ENCODE peak calls at places on chromosomes 6 and 20, in four cellular contexts. A is neural progenitor cell; M is CD4-positive, CD25-positive, alpha-beta regulatory T cell; I is upper lobe of right lung. X is an unnamed sample. For H3K4me1, the result is how much of the 10 kb centered on the place peaks cover.

GRCh38 chr6:25290306-25291060 is 11.3 kb downstream of the CARMIL1 start:
- DNase-seq in A (no peak), M (no peak), I (peak), X (no peak)

GRCh38 chr6:126803769-126804168 is 314.7 kb upstream of the RSPO3 start:
- DNase-seq in A (peak), M (no peak), I (no peak), X (no peak)

GRCh38 chr20:62830251-62830650 is 13.4 kb downstream of the COL9A3 start:
- DNase-seq in A (no peak), M (no peak), I (no peak), X (no peak)

GRCh38 chr6:144931172-144932035 is 646.3 kb downstream of the UTRN start:
- DNase-seq in A (peak), M (peak), I (no peak), X (peak)

GRCh38 chr6:15351631-15352030 is 105.8 kb downstream of the JARID2 start:
- DNase-seq in A (no peak), M (no peak), I (no peak), X (no peak)

GRCh38 chr6:107264357-107264831 is 149.1 kb upstream of the BEND3 start:
- DNase-seq in A (no peak), M (no peak), I (no peak), X (no peak)

GRCh38 chr6:56795852-56796532 is 153.3 kb upstream of the DST start:
- DNase-seq in A (no peak), M (no peak), I (no peak), X (no peak)

GRCh38 chr6:42046491-42047219 is 3.7 kb upstream of the TAF8 start:
- DNase-seq in A (no peak), M (peak), I (peak), X (no peak)

GRCh38 chr20:23286346-23286745 is 64.2 kb upstream of the NXT1 start:
- DNase-seq in A (no peak), M (no peak), I (no peak), X (no peak)

GRCh38 chr20:19903168-19903676 is 113.9 kb upstream of the NAA20 start:
- DNase-seq in A (no peak), M (peak), I (no peak), X (peak)

GRCh38 chr6:143160008-143160407 is 99.3 kb downstream of the AIG1 start:
- DNase-seq in A (no peak), M (no peak), I (no peak), X (no peak)

GRCh38 chr20:34364013-34364382 is 925 bp downstream of the ITCH start:
- DNase-seq in A (no peak), M (peak), I (no peak), X (no peak)

GRCh38 chr6:149130093-149130872 is 187.2 kb upstream of the TAB2 start:
- DNase-seq in A (no peak), M (no peak), I (no peak), X (no peak)

GRCh38 chr6:140253096-140253495 is 878.6 kb upstream of the CITED2 start:
- DNase-seq in A (no peak), M (no peak), I (no peak), X (no peak)

GRCh38 chr6:148526145-148526544 is 183.5 kb downstream of the SASH1 start:
- DNase-seq in A (no peak), M (no peak), I (no peak), X (no peak)

GRCh38 chr6:170250981-170251775 is 39.7 kb downstream of the DLL1 start:
- DNase-seq in A (no peak), M (no peak), I (no peak), X (no peak)

GRCh38 chr20:57894096-57894495 is 184.3 kb upstream of the PMEPA1 start:
- DNase-seq in A (no peak), M (no peak), I (no peak), X (no peak)

GRCh38 chr20:6953611-6954010 is 186.1 kb downstream of the BMP2 start:
- DNase-seq in A (no peak), M (no peak), I (no peak), X (no peak)

GRCh38 chr20:17992224-17992637 is 23.4 kb downstream of the MGME1 start:
- DNase-seq in A (no peak), M (peak), I (no peak), X (no peak)

GRCh38 chr6:51511081-51511480 is 576.3 kb downstream of the PKHD1 start:
- DNase-seq in A (no peak), M (no peak), I (no peak), X (peak)

GRCh38 chr6:80548496-80548895 is 442.0 kb downstream of the BCKDHB start:
- DNase-seq in A (no peak), M (no peak), I (no peak), X (no peak)

GRCh38 chr6:33732819-33733218 is 13.9 kb downstream of the IP6K3 start:
- DNase-seq in A (no peak), M (no peak), I (no peak), X (no peak)
- H3K4me1 ChIP-seq in A (under half), M (under half), I (under half), X (under half)

DNA sequence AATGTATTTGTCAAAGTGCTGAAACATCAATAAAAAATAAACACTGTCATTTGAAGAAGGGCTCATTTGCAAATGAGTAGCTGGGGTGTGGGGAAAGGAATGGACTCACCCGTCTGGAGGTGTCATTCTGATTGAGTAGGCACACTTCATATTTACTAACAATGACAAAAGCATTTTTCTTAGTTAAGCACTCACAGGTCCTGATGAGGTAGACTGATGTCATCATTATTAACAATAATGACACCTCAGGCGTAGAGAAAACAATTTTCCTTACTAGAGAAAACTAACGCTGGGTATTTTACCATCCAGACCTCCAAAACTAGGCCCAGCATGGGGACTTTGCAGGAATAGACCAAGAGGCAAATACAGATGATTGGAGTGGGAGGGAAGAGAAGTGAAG is 76.0 kb downstream of the UNC5CL start:
- DNase-seq in A (no peak), M (no peak), I (no peak), X (no peak)
- H3K27ac ChIP-seq in A (no peak), M (no peak), I (no peak), X (no peak)

DNA sequence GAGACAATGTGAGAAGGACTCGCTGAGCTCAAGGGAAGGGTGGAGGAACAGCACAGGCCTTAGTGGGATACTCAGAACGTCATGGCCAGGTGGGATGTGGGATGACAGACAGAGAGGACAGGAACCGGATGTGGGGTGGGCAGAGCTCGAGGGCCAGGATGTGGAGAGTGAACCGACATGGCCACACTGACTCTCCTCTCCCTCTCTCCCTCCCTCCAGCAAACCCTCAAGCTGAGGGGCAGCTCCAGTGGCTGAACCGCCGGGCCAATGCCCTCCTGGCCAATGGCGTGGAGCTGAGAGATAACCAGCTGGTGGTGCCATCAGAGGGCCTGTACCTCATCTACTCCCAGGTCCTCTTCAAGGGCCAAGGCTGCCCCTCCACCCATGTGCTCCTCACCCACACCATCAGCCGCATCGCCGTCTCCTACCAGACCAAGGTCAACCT is 1.6 kb downstream of the TNF start:
- DNase-seq in A (no peak), M (peak), I (no peak), X (no peak)
- H3K4me1 ChIP-seq in A (under half), M (half or more), I (under half), X (under half)

DNA sequence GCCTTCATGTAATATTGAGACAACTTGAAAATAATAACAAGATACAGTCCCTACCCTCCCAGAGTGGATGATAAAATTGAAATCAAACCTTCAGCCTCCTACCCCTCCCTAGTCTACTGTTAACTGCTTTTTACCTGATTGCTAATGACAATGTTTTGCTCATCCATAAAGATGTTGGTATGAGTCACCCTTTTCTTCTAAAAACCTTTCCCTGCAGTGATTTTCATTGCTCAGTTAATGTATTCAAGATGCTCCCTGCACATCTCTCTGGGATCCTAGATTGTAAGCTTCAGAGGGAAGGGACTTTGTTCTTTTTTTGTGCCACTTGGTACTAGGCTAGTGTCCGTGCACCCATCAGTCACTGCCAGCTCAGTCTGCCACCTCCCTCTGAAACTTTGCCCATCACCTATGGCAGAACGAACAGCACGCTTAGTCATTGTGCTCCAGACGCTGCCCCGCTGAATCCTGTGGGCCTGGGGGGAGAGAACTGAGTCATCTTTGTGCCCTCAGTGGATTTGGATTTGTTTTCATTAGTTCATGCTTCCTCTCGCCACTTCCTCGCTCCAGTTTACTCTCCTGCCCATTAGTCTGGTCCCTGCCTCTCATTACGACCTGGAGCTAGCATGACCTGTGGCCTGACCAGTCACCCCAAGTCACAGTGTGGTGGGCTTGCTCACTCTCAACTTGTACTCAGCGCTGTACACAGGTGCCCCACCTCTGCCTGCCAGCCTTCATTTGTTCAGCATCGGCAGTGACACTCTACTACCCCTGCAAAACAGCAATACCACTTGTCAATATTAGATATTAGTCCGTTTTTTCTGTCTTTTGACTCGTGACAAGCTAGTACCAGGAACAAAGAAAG is 78.0 kb upstream of the TMEM181 start:
- DNase-seq in A (no peak), M (no peak), I (no peak), X (no peak)
- H3K27ac ChIP-seq in A (no peak), M (no peak), I (no peak), X (no peak)

GRCh38 chr20:49384437-49385434 is 97.7 kb downstream of the KCNB1 start:
- DNase-seq in A (peak), M (peak), I (peak), X (peak)
- H3K4me1 ChIP-seq in A (under half), M (under half), I (under half), X (under half)

DNA sequence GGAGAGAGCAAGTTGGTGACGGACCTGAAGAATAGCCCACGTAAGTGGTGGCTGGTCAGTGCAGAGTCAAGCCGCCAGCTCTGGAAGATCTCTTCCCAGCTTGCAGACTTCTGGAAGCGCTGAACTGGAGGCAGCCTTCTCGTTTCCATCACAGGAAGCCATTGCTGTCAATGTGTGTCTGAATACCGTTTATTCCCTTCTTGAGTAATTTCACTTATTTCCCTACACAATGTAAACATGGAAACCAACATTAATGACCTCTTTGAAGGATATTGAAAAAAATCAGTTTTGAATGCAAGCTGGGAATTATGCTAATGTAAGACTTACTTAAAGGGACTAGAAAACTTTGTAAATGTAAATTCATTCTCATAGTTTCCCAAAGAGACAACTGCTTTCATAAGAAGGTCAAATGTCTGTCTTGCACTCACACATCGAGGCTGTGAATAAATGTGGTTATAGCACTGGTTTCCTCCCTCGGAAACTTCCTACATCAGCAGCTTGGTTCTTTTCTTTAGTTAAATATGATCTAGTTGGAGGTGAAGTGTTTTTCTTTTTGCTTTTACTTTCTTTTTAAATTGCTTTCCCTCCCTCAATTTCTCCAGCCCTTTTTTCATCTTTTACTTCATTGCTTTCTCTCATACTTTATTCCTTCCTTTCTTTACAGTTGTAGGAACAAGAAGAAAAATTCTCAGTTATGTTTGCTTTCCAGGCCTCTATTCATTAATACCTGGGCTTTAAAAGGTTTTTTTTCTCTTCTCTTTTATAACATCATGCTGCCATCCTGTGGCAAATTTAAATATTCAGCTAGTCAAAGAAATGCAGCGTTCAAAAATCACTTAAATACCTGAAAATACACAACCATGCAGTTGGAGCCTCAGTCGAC is 108.2 kb downstream of the TNFAIP3 start:
- DNase-seq in A (no peak), M (peak), I (no peak), X (peak)
- H3K27ac ChIP-seq in A (no peak), M (peak), I (peak), X (no peak)

GRCh38 chr6:16747232-16748027 is 13.8 kb downstream of the ATXN1 start:
- DNase-seq in A (no peak), M (no peak), I (no peak), X (no peak)

GRCh38 chr6:16741112-16742016 is 19.9 kb downstream of the ATXN1 start:
- DNase-seq in A (no peak), M (peak), I (no peak), X (no peak)

GRCh38 chr6:16746812-16747211 is 14.4 kb downstream of the ATXN1 start:
- DNase-seq in A (no peak), M (no peak), I (no peak), X (no peak)

GRCh38 chr6:16742116-16742515 is 19.1 kb downstream of the ATXN1 start:
- DNase-seq in A (no peak), M (no peak), I (no peak), X (no peak)

DNA sequence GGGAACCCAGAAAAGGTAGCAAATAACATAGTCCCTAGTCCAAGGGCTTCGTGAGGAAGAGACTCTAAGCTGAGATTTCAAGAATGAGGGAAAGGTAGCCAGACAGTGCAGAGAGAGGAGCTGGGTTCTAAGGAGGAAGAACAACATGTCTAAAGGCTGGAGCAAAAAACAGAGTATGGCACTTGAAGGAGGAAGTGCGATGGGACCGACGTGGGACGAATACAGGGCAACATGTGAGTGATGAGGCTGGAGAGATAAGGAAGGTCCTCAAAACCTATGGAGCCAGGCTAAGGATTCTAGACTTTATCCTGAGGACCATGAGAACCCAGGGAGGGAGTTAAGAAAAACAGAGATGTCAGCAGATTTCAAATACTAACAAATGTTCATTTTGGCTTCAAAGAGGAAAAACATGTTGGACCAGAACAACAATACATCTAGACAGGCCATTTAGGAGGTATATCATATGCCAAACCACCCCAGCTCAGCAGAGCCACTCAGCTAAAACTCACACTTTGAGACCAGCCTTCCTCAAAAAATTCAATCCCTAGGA is 17.5 kb downstream of the ATXN1 start:
- DNase-seq in A (no peak), M (no peak), I (no peak), X (no peak)
- H3K4me1 ChIP-seq in A (under half), M (under half), I (half or more), X (under half)

DNA sequence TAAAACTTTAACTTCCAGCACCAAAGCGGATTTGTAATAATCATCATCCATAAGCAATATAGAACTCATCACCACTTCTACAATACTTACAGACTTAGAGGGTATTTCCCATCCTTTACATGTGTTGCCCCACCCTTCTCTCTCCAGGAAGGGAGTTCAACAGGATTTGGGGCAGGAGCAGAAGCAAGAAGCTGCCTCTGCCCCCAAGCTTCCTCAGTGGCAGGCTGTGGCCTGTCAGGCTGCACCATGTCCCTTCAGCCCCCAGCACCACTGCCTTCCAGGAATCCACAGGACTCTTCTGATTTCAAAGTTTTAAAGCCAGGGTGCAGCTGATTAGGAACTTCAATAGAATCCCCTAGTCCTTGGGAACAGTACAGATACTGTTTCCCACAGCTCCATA is 36.7 kb upstream of the MCM9 start:
- DNase-seq in A (no peak), M (no peak), I (no peak), X (no peak)
- H3K27ac ChIP-seq in A (no peak), M (no peak), I (no peak), X (no peak)

GRCh38 chr6:30463651-30464618 is 25.4 kb upstream of the HLA-E start:
- DNase-seq in A (no peak), M (peak), I (peak), X (peak)
- H3K4me1 ChIP-seq in A (under half), M (half or more), I (under half), X (under half)

GRCh38 chr20:36523341-36523740 is 18.0 kb upstream of the MYL9 start:
- DNase-seq in A (no peak), M (no peak), I (no peak), X (no peak)
- H3K27ac ChIP-seq in A (no peak), M (no peak), I (peak), X (no peak)